ENCODE peak calls at places on chromosomes 13 and 19, in eight cellular contexts. H, A, V, Y, X, R, J and T are unnamed samples. For H3K79me2 and H3K4me1, the result is how much of the 10 kb centered on the place peaks cover.

GRCh38 chr19:51702754-51703654 is 9.9 kb downstream of the SPACA6 start:
- DNase-seq in H (peak), A (no peak), V (peak), Y (peak), X (no peak), R (no peak), J (no peak), T (peak)

GRCh38 chr19:16359964-16360363 is 35.3 kb downstream of the KLF2 start:
- DNase-seq in H (no peak), A (no peak), V (no peak), Y (no peak), X (no peak), R (no peak), J (no peak), T (no peak)

GRCh38 chr13:47628666-47629065 is 372.4 kb downstream of the SUCLA2 start:
- DNase-seq in H (no peak), A (no peak), V (no peak), Y (no peak), X (peak), R (no peak), J (peak), T (peak)

GRCh38 chr19:29483944-29484581 is 41.7 kb upstream of the VSTM2B start:
- DNase-seq in H (no peak), A (no peak), V (no peak), Y (peak), X (no peak), R (no peak), J (no peak), T (no peak)

GRCh38 chr19:30830875-30831274 is 458.7 kb downstream of the ZNF536 start:
- DNase-seq in H (no peak), A (no peak), V (no peak), Y (no peak), X (no peak), R (no peak), J (no peak), T (no peak)

GRCh38 chr19:49655570-49656455 is 9.8 kb downstream of the IRF3 start:
- DNase-seq in H (no peak), A (no peak), V (no peak), Y (no peak), X (no peak), R (no peak), J (no peak), T (no peak)

GRCh38 chr13:108302279-108302678 is 32.8 kb downstream of the TNFSF13B start:
- DNase-seq in H (no peak), A (no peak), V (no peak), Y (no peak), X (peak), R (no peak), J (peak), T (no peak)

GRCh38 chr19:16223746-16224145 is 26.0 kb downstream of the AP1M1 start:
- DNase-seq in H (no peak), A (no peak), V (no peak), Y (no peak), X (no peak), R (no peak), J (no peak), T (no peak)

GRCh38 chr13:27026396-27026795 is 145.2 kb downstream of the USP12 start:
- DNase-seq in H (no peak), A (no peak), V (no peak), Y (peak), X (no peak), R (no peak), J (no peak), T (no peak)

GRCh38 chr13:98783856-98784478 is 31.5 kb upstream of the SLC15A1 start:
- DNase-seq in H (no peak), A (no peak), V (no peak), Y (no peak), X (no peak), R (no peak), J (no peak), T (no peak)

GRCh38 chr13:80379245-80379644 is 38.3 kb upstream of the SPRY2 start:
- DNase-seq in H (no peak), A (no peak), V (no peak), Y (no peak), X (peak), R (no peak), J (peak), T (peak)

GRCh38 chr19:31214997-31215396 is 134.2 kb downstream of the TSHZ3 start:
- DNase-seq in H (no peak), A (no peak), V (no peak), Y (no peak), X (peak), R (no peak), J (peak), T (no peak)

GRCh38 chr19:7470540-7471305 is 18.1 kb downstream of the PEX11G start:
- DNase-seq in H (no peak), A (no peak), V (no peak), Y (no peak), X (no peak), R (no peak), J (no peak), T (no peak)

GRCh38 chr13:41512441-41512840 is 55.1 kb downstream of the RGCC start:
- DNase-seq in H (no peak), A (no peak), V (no peak), Y (no peak), X (no peak), R (no peak), J (no peak), T (no peak)

GRCh38 chr13:30021611-30022010 is 171.2 kb upstream of the UBL3 start:
- DNase-seq in H (no peak), A (no peak), V (no peak), Y (no peak), X (no peak), R (no peak), J (no peak), T (peak)

GRCh38 chr13:82634946-82635345 is 1247.3 kb downstream of the SLITRK1 start:
- DNase-seq in H (no peak), A (no peak), V (no peak), Y (no peak), X (peak), R (no peak), J (no peak), T (peak)

GRCh38 chr19:31529121-31529520 is 179.9 kb upstream of the TSHZ3 start:
- DNase-seq in H (no peak), A (no peak), V (no peak), Y (no peak), X (peak), R (no peak), J (no peak), T (no peak)

GRCh38 chr13:24148414-24149305 is 11.9 kb upstream of the SPATA13 start:
- DNase-seq in H (no peak), A (no peak), V (no peak), Y (peak), X (peak), R (no peak), J (peak), T (peak)

GRCh38 chr13:25300861-25301346 is 521 bp upstream of the NUP58 start:
- DNase-seq in H (peak), A (no peak), V (peak), Y (peak), X (no peak), R (no peak), J (no peak), T (no peak)

GRCh38 chr13:79805317-79805716 is 324.4 kb downstream of the NDFIP2 start:
- DNase-seq in H (no peak), A (no peak), V (peak), Y (no peak), X (no peak), R (no peak), J (no peak), T (no peak)

GRCh38 chr19:8308891-8309291 is 733 bp upstream of the CD320 start:
- DNase-seq in H (no peak), A (no peak), V (no peak), Y (no peak), X (no peak), R (no peak), J (no peak), T (no peak)

DNA sequence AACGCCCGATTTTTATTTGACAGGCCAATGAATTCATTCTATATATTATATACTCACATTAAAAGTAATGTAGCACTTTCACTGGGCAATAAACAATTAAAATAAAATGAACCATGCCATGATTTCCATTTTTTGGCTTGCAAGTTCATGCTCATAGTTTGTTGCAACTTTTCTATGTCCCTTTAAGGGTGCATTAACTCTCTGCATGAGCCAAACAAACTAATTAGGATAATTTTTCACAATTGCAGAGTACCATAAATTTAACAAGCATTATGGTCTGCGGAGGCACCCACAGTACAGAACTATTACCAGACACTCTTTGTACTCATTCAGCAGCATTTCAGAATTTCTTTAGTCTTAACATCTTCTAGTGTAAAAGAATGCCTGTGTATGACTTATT is 1.4 kb downstream of the LHFPL6 start:
- DNase-seq in H (no peak), A (no peak), V (no peak), Y (no peak), X (no peak), R (no peak), J (no peak), T (no peak)
- H3K9ac ChIP-seq in H (peak), A (no peak), V (no peak), Y (no peak), X (no peak), R (no peak), J (no peak), T (peak)

GRCh38 chr19:18149596-18149975 is 3.4 kb upstream of the PIK3R2 start:
- DNase-seq in H (no peak), A (no peak), V (no peak), Y (no peak), X (no peak), R (no peak), J (no peak), T (no peak)
- H3K79me2 ChIP-seq in H (under half), A (under half), V (under half), Y (under half), X (under half), R (under half), J (under half), T (under half)

GRCh38 chr19:18496980-18497256 is 25.0 kb downstream of the ELL start:
- DNase-seq in H (no peak), A (no peak), V (no peak), Y (no peak), X (no peak), R (no peak), J (no peak), T (no peak)

GRCh38 chr19:18494267-18494607 is 27.6 kb downstream of the ELL start:
- DNase-seq in H (no peak), A (no peak), V (no peak), Y (no peak), X (no peak), R (no peak), J (peak), T (peak)

GRCh38 chr19:18493440-18494266 is 28.2 kb downstream of the ELL start:
- DNase-seq in H (no peak), A (no peak), V (no peak), Y (no peak), X (no peak), R (no peak), J (no peak), T (no peak)

GRCh38 chr19:18495204-18495911 is 26.5 kb downstream of the ELL start:
- DNase-seq in H (peak), A (no peak), V (peak), Y (peak), X (no peak), R (no peak), J (no peak), T (no peak)

GRCh38 chr19:18496167-18496979 is 25.5 kb downstream of the ELL start:
- DNase-seq in H (no peak), A (peak), V (no peak), Y (no peak), X (peak), R (no peak), J (peak), T (peak)
- H3K4me1 ChIP-seq in H (half or more), A (under half), V (under half), Y (under half), X (under half), R (under half), J (under half), T (under half)

GRCh38 chr19:11480927-11481776 is at the start of gene ELAVL3:
- DNase-seq in H (peak), A (no peak), V (peak), Y (peak), X (no peak), R (no peak), J (no peak), T (no peak)
- H3K9ac ChIP-seq in H (no peak), A (no peak), V (no peak), Y (no peak), X (no peak), R (no peak), J (no peak), T (no peak)

GRCh38 chr19:18428837-18429674 is 8.9 kb downstream of the ISYNA1 start:
- DNase-seq in H (peak), A (peak), V (peak), Y (peak), X (no peak), R (no peak), J (peak), T (peak)
- H3K79me2 ChIP-seq in H (under half), A (under half), V (under half), Y (under half), X (under half), R (under half), J (under half), T (half or more)

GRCh38 chr13:44695520-44695919 is 119.4 kb upstream of the TSC22D1 start:
- DNase-seq in H (no peak), A (no peak), V (no peak), Y (no peak), X (no peak), R (no peak), J (no peak), T (no peak)

GRCh38 chr13:44692173-44692713 is 116.1 kb upstream of the TSC22D1 start:
- DNase-seq in H (no peak), A (no peak), V (no peak), Y (peak), X (peak), R (no peak), J (peak), T (no peak)

GRCh38 chr13:44690376-44690775 is 114.2 kb upstream of the TSC22D1 start:
- DNase-seq in H (no peak), A (no peak), V (no peak), Y (no peak), X (no peak), R (no peak), J (no peak), T (no peak)

GRCh38 chr13:44694842-44695241 is 118.7 kb upstream of the TSC22D1 start:
- DNase-seq in H (no peak), A (no peak), V (no peak), Y (no peak), X (no peak), R (no peak), J (no peak), T (no peak)

DNA sequence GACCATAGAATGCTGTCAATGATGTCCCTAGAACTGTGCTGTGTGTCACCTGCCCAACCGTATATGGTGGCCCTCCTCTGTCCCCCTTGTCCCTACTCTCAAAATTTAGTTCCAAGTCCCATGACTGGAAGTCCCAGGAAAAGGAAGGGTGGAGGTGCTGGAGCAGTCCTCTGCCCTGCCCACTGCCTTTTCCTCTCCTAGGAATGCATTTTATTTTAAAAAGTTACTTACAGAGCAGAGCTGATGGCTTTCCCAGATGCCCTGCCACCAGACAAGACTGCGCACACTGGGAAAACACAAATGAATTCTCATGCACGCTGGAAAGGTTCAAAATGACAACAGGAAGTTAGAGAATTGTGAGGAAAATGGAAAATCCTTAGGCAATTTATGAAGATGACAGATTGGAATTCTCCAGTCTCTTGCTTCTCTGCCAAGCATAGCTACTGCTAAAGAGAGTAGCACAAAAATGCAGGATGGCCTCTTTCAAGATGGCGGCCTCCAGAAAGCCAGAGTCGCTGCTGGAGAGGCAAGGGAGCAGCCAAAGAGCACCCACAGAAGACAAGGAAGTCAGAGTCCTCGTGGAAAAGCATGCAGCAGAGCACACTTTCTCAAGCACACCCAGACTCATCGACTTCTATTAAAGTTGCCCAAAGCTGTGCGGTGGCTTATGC is 117.2 kb upstream of the TSC22D1 start:
- DNase-seq in H (no peak), A (no peak), V (no peak), Y (no peak), X (no peak), R (no peak), J (no peak), T (no peak)
- H3K4me1 ChIP-seq in H (under half), A (under half), V (under half), Y (under half), X (under half), R (under half), J (under half), T (under half)

GRCh38 chr19:4151623-4152022 is 1.8 kb upstream of the CREB3L3 start:
- DNase-seq in H (peak), A (no peak), V (no peak), Y (no peak), X (no peak), R (no peak), J (no peak), T (no peak)

GRCh38 chr19:4154571-4155312 is 1.3 kb downstream of the CREB3L3 start:
- DNase-seq in H (no peak), A (no peak), V (no peak), Y (no peak), X (no peak), R (no peak), J (no peak), T (no peak)

GRCh38 chr19:4152241-4152998 is 1.0 kb upstream of the CREB3L3 start:
- DNase-seq in H (peak), A (no peak), V (no peak), Y (no peak), X (no peak), R (no peak), J (no peak), T (no peak)

GRCh38 chr19:4144666-4145261 is 8.7 kb upstream of the CREB3L3 start:
- DNase-seq in H (peak), A (no peak), V (no peak), Y (no peak), X (no peak), R (no peak), J (peak), T (peak)

DNA sequence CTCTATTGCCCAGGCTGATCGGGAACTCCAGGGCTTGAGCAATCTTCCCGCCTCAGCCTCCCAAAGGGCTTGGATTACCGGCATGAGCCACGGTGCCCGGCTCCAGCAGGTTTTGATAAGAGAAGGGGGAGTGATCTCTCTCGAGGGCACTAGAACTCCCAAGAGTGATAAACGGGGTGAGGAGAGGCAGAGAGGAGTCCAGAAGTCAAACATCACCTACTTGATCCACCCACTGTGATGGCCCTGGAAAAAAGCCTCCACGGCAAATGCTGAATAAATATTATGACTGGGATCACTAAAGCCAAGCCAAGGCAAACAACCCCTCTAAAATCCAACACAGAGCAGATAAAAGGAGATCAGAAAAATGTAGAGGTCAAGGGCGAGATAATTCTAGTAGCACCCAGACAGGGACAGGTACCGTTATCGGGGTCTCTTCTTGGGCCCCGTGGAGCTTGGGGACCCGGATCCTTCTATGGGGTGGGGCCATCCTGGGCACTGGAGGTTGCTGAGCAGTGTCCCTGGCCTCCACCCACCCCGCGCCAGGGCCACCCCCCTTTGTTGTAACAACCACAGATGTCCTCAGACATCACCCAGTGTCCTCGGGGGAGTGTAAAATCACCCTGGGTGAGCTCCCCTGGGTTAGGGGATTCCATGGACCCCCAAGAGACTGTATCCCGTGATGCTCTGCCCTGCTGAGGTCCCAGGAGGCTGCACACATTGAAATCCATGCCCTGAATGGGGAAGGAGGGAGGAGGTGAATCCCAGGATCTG is 3.7 kb upstream of the CREB3L3 start:
- DNase-seq in H (peak), A (no peak), V (no peak), Y (no peak), X (no peak), R (no peak), J (no peak), T (no peak)
- H3K9ac ChIP-seq in H (no peak), A (no peak), V (no peak), Y (no peak), X (no peak), R (no peak), J (no peak), T (no peak)

GRCh38 chr19:5635427-5635826 is 12.5 kb downstream of the SAFB start:
- DNase-seq in H (no peak), A (no peak), V (no peak), Y (no peak), X (no peak), R (no peak), J (no peak), T (no peak)
- H3K79me2 ChIP-seq in H (half or more), A (half or more), V (half or more), Y (under half), X (half or more), R (half or more), J (half or more), T (half or more)

GRCh38 chr13:50894042-50894441 is 15.5 kb upstream of the RNASEH2B start:
- DNase-seq in H (no peak), A (peak), V (no peak), Y (no peak), X (no peak), R (no peak), J (no peak), T (no peak)
- H3K4me1 ChIP-seq in H (under half), A (under half), V (under half), Y (under half), X (under half), R (under half), J (under half), T (under half)